ENCODE peak calls at places on chromosomes 16 and 17, in seven cellular contexts. P is tibial artery, Z is heart right ventricle, Y is cardiac fibroblast, B is left lobe of liver, W is RCC 7860, A is DMS153. N is an unnamed sample.

GRCh38 chr17:66555605-66556004 is 253.2 kb downstream of the PRKCA start:
- DNase-seq in P (no peak), Z (no peak), Y (no peak), B (no peak), W (no peak), A (no peak), N (no peak)

GRCh38 chr17:44004077-44004760 is at the start of gene NAGS:
- DNase-seq in P (no peak), Z (no peak), Y (no peak), B (peak), W (no peak), A (no peak), N (peak)

GRCh38 chr17:58412910-58413630 is 4.3 kb downstream of the RNF43 start:
- DNase-seq in P (no peak), Z (no peak), Y (no peak), B (no peak), W (no peak), A (no peak), N (no peak)

GRCh38 chr16:30112197-30113030 is 923 bp downstream of the GDPD3 start:
- DNase-seq in P (peak), Z (no peak), Y (peak), B (peak), W (no peak), A (no peak), N (peak)

GRCh38 chr16:57616241-57616640 is 12.2 kb upstream of the ADGRG1 start:
- DNase-seq in P (peak), Z (no peak), Y (no peak), B (peak), W (no peak), A (no peak), N (no peak)

GRCh38 chr17:82001657-82002056 is 21.0 kb downstream of the CENPX start:
- DNase-seq in P (no peak), Z (no peak), Y (no peak), B (no peak), W (no peak), A (no peak), N (no peak)

GRCh38 chr17:40497704-40498103 is 3.7 kb downstream of the TNS4 start:
- DNase-seq in P (no peak), Z (no peak), Y (peak), B (no peak), W (no peak), A (no peak), N (no peak)

GRCh38 chr17:40717776-40718175 is 14.2 kb upstream of the KRT24 start:
- DNase-seq in P (no peak), Z (no peak), Y (no peak), B (no peak), W (no peak), A (no peak), N (no peak)

GRCh38 chr17:70184770-70185169 is 15.4 kb downstream of the KCNJ2 start:
- DNase-seq in P (no peak), Z (no peak), Y (peak), B (no peak), W (peak), A (no peak), N (no peak)

GRCh38 chr17:79160980-79161621 is 86.5 kb downstream of the ENGASE start:
- DNase-seq in P (no peak), Z (no peak), Y (peak), B (no peak), W (no peak), A (peak), N (peak)

GRCh38 chr16:21997693-21998480 is 3.0 kb downstream of the PDZD9 start:
- DNase-seq in P (no peak), Z (no peak), Y (peak), B (no peak), W (no peak), A (no peak), N (no peak)

GRCh38 chr16:85419503-85420408 is 193.4 kb upstream of the GSE1 start:
- DNase-seq in P (no peak), Z (no peak), Y (no peak), B (peak), W (no peak), A (no peak), N (no peak)

GRCh38 chr16:57175896-57176295 is 9.9 kb downstream of the PSME3IP1 start:
- DNase-seq in P (no peak), Z (no peak), Y (peak), B (no peak), W (no peak), A (no peak), N (no peak)

GRCh38 chr16:7026639-7027038 is 306.0 kb upstream of the RBFOX1 start:
- DNase-seq in P (no peak), Z (no peak), Y (no peak), B (no peak), W (no peak), A (no peak), N (no peak)

GRCh38 chr17:41211845-41212466 is 14.5 kb upstream of the KRTAP9-2 start:
- DNase-seq in P (no peak), Z (no peak), Y (no peak), B (no peak), W (peak), A (peak), N (no peak)

GRCh38 chr16:23509763-23510153 is 536 bp downstream of the GGA2 start:
- DNase-seq in P (no peak), Z (peak), Y (peak), B (no peak), W (peak), A (no peak), N (peak)

GRCh38 chr17:260031-260791 is 78.8 kb upstream of the DOC2B start:
- DNase-seq in P (peak), Z (no peak), Y (no peak), B (peak), W (no peak), A (no peak), N (no peak)

GRCh38 chr16:88785106-88785924 is at the start of gene PIEZO1:
- DNase-seq in P (peak), Z (peak), Y (peak), B (peak), W (peak), A (no peak), N (peak)

GRCh38 chr16:10387378-10387681 is 1.5 kb downstream of the ATF7IP2 start:
- DNase-seq in P (no peak), Z (no peak), Y (no peak), B (no peak), W (no peak), A (no peak), N (no peak)

GRCh38 chr17:2694381-2695242 is 17.0 kb downstream of the CLUH start:
- DNase-seq in P (peak), Z (no peak), Y (no peak), B (peak), W (no peak), A (no peak), N (no peak)

GRCh38 chr17:42985225-42985624 is 4.9 kb downstream of the RUNDC1 start:
- DNase-seq in P (no peak), Z (no peak), Y (no peak), B (no peak), W (no peak), A (no peak), N (no peak)

GRCh38 chr16:19210968-19211367 is 42.9 kb downstream of the SYT17 start:
- DNase-seq in P (no peak), Z (no peak), Y (no peak), B (no peak), W (no peak), A (no peak), N (no peak)

GRCh38 chr17:17466511-17466910 is 10.3 kb upstream of the MED9 start:
- DNase-seq in P (no peak), Z (no peak), Y (no peak), B (no peak), W (no peak), A (no peak), N (no peak)

GRCh38 chr17:64240261-64240740 is 22.8 kb downstream of the TEX2 start:
- DNase-seq in P (no peak), Z (no peak), Y (peak), B (no peak), W (peak), A (no peak), N (peak)

GRCh38 chr16:56800355-56800754 is 64.7 kb upstream of the SLC12A3 start:
- DNase-seq in P (no peak), Z (no peak), Y (peak), B (no peak), W (peak), A (no peak), N (no peak)

GRCh38 chr17:4587195-4587594 is 2.9 kb downstream of the SMTNL2 start:
- DNase-seq in P (no peak), Z (no peak), Y (no peak), B (no peak), W (no peak), A (no peak), N (no peak)

GRCh38 chr17:41530062-41531048 is 2.2 kb upstream of the KRT19 start:
- DNase-seq in P (no peak), Z (no peak), Y (peak), B (no peak), W (peak), A (no peak), N (peak)